ENCODE peak calls at places on chromosomes 4 and X, in seven cellular contexts. One of them, this sample, is unnamed.

GRCh38 chr4:118034061-118034785 is at the start of gene NDST3:
- DNase-seq in mesenchymal stem cell: peak; percentile 85
- DNase-seq in trophoblast cell: peak; percentile 44
- DNase-seq in H9: peak; percentile 74
- DNase-seq in H1: no peak
- DNase-seq in neuronal stem cell: peak; percentile 62
- DNase-seq in IMR-90: peak; percentile 31
- DNase-seq in this sample: peak; percentile 92

GRCh38 chr4:159242427-159242826 is 139.5 kb downstream of the RAPGEF2 start:
- DNase-seq in mesenchymal stem cell: no peak
- DNase-seq in trophoblast cell: no peak
- DNase-seq in H9: no peak
- DNase-seq in H1: no peak
- DNase-seq in neuronal stem cell: no peak
- DNase-seq in IMR-90: no peak
- DNase-seq in this sample: no peak

GRCh38 chr4:99811117-99811516 is 5.5 kb upstream of the DAPP1 start:
- DNase-seq in mesenchymal stem cell: no peak
- DNase-seq in trophoblast cell: peak; percentile 67
- DNase-seq in H9: no peak
- DNase-seq in H1: no peak
- DNase-seq in neuronal stem cell: no peak
- DNase-seq in IMR-90: no peak
- DNase-seq in this sample: no peak

GRCh38 chr4:113837397-113837796 is 75.9 kb upstream of the CAMK2D start:
- DNase-seq in mesenchymal stem cell: peak; percentile 88
- DNase-seq in trophoblast cell: no peak
- DNase-seq in H9: no peak
- DNase-seq in H1: no peak
- DNase-seq in neuronal stem cell: no peak
- DNase-seq in IMR-90: peak; percentile 94
- DNase-seq in this sample: peak; percentile 59

GRCh38 chrX:123064053-123064452 is 120.0 kb upstream of the GRIA3 start:
- DNase-seq in mesenchymal stem cell: no peak
- DNase-seq in trophoblast cell: no peak
- DNase-seq in H9: no peak
- DNase-seq in H1: no peak
- DNase-seq in neuronal stem cell: no peak
- DNase-seq in IMR-90: no peak
- DNase-seq in this sample: no peak

GRCh38 chr4:173489514-173489913 is 40.5 kb downstream of the HAND2 start:
- DNase-seq in mesenchymal stem cell: peak; percentile 54
- DNase-seq in trophoblast cell: no peak
- DNase-seq in H9: no peak
- DNase-seq in H1: no peak
- DNase-seq in neuronal stem cell: no peak
- DNase-seq in IMR-90: peak; percentile 86
- DNase-seq in this sample: no peak

GRCh38 chr4:153096344-153096743 is 107.9 kb upstream of the TRIM2 start:
- DNase-seq in mesenchymal stem cell: no peak
- DNase-seq in trophoblast cell: no peak
- DNase-seq in H9: no peak
- DNase-seq in H1: no peak
- DNase-seq in neuronal stem cell: no peak
- DNase-seq in IMR-90: no peak
- DNase-seq in this sample: no peak

GRCh38 chrX:72312311-72312940 is 6.7 kb upstream of the CITED1 start:
- DNase-seq in mesenchymal stem cell: no peak
- DNase-seq in trophoblast cell: no peak
- DNase-seq in H9: no peak
- DNase-seq in H1: no peak
- DNase-seq in neuronal stem cell: no peak
- DNase-seq in IMR-90: no peak
- DNase-seq in this sample: no peak

GRCh38 chr4:3803946-3804345 is 37.8 kb downstream of the ADRA2C start:
- DNase-seq in mesenchymal stem cell: no peak
- DNase-seq in trophoblast cell: no peak
- DNase-seq in H9: no peak
- DNase-seq in H1: no peak
- DNase-seq in neuronal stem cell: no peak
- DNase-seq in IMR-90: no peak
- DNase-seq in this sample: no peak

GRCh38 chr4:83629945-83630684 is 94.2 kb downstream of the GPAT3 start:
- DNase-seq in mesenchymal stem cell: peak; percentile 69
- DNase-seq in trophoblast cell: no peak
- DNase-seq in H9: no peak
- DNase-seq in H1: no peak
- DNase-seq in neuronal stem cell: no peak
- DNase-seq in IMR-90: peak; percentile 82
- DNase-seq in this sample: no peak

GRCh38 chr4:64520393-64520792 is 111.1 kb upstream of the TECRL start:
- DNase-seq in mesenchymal stem cell: no peak
- DNase-seq in trophoblast cell: no peak
- DNase-seq in H9: no peak
- DNase-seq in H1: no peak
- DNase-seq in neuronal stem cell: no peak
- DNase-seq in IMR-90: no peak
- DNase-seq in this sample: no peak

GRCh38 chr4:85798011-85798770 is 323.2 kb downstream of the ARHGAP24 start:
- DNase-seq in mesenchymal stem cell: no peak
- DNase-seq in trophoblast cell: no peak
- DNase-seq in H9: no peak
- DNase-seq in H1: no peak
- DNase-seq in neuronal stem cell: no peak
- DNase-seq in IMR-90: no peak
- DNase-seq in this sample: no peak

GRCh38 chrX:2767631-2768455 is 16.0 kb downstream of the XG start:
- DNase-seq in mesenchymal stem cell: peak; percentile 79
- DNase-seq in trophoblast cell: peak; percentile 90
- DNase-seq in H9: peak; percentile 36
- DNase-seq in H1: no peak
- DNase-seq in neuronal stem cell: no peak
- DNase-seq in IMR-90: peak; percentile 21
- DNase-seq in this sample: peak; percentile 87

GRCh38 chr4:159205462-159205861 is 102.6 kb downstream of the RAPGEF2 start:
- DNase-seq in mesenchymal stem cell: no peak
- DNase-seq in trophoblast cell: no peak
- DNase-seq in H9: no peak
- DNase-seq in H1: no peak
- DNase-seq in neuronal stem cell: no peak
- DNase-seq in IMR-90: no peak
- DNase-seq in this sample: no peak

GRCh38 chrX:136275553-136275952 is 24.4 kb upstream of the MAP7D3 start:
- DNase-seq in mesenchymal stem cell: no peak
- DNase-seq in trophoblast cell: no peak
- DNase-seq in H9: no peak
- DNase-seq in H1: no peak
- DNase-seq in neuronal stem cell: no peak
- DNase-seq in IMR-90: no peak
- DNase-seq in this sample: no peak

GRCh38 chr4:177450421-177451107 is 8.3 kb upstream of the AGA start:
- DNase-seq in mesenchymal stem cell: peak; percentile 60
- DNase-seq in trophoblast cell: peak; percentile 94
- DNase-seq in H9: no peak
- DNase-seq in H1: no peak
- DNase-seq in neuronal stem cell: no peak
- DNase-seq in IMR-90: peak; percentile 29
- DNase-seq in this sample: no peak

GRCh38 chr4:35608205-35608604 is 636.1 kb downstream of the ARAP2 start:
- DNase-seq in mesenchymal stem cell: no peak
- DNase-seq in trophoblast cell: no peak
- DNase-seq in H9: no peak
- DNase-seq in H1: no peak
- DNase-seq in neuronal stem cell: no peak
- DNase-seq in IMR-90: no peak
- DNase-seq in this sample: no peak

GRCh38 chrX:41377624-41378023 is 43.7 kb downstream of the DDX3X start:
- DNase-seq in mesenchymal stem cell: peak; percentile 45
- DNase-seq in trophoblast cell: no peak
- DNase-seq in H9: no peak
- DNase-seq in H1: no peak
- DNase-seq in neuronal stem cell: no peak
- DNase-seq in IMR-90: no peak
- DNase-seq in this sample: no peak

GRCh38 chr4:149718500-149718899 is 97.1 kb downstream of the IQCM start:
- DNase-seq in mesenchymal stem cell: no peak
- DNase-seq in trophoblast cell: no peak
- DNase-seq in H9: no peak
- DNase-seq in H1: no peak
- DNase-seq in neuronal stem cell: no peak
- DNase-seq in IMR-90: no peak
- DNase-seq in this sample: no peak

GRCh38 chr4:128524311-128524710 is 236.7 kb upstream of the PGRMC2 start:
- DNase-seq in mesenchymal stem cell: peak; percentile 50
- DNase-seq in trophoblast cell: peak; percentile 55
- DNase-seq in H9: no peak
- DNase-seq in H1: no peak
- DNase-seq in neuronal stem cell: no peak
- DNase-seq in IMR-90: peak; percentile 65
- DNase-seq in this sample: no peak

GRCh38 chr4:74424111-74424510 is 20.8 kb upstream of the AREG start:
- DNase-seq in mesenchymal stem cell: no peak
- DNase-seq in trophoblast cell: no peak
- DNase-seq in H9: no peak
- DNase-seq in H1: no peak
- DNase-seq in neuronal stem cell: no peak
- DNase-seq in IMR-90: no peak
- DNase-seq in this sample: no peak

GRCh38 chr4:130073145-130073790 is 977.3 kb downstream of the C4orf33 start:
- DNase-seq in mesenchymal stem cell: no peak
- DNase-seq in trophoblast cell: no peak
- DNase-seq in H9: no peak
- DNase-seq in H1: no peak
- DNase-seq in neuronal stem cell: no peak
- DNase-seq in IMR-90: no peak
- DNase-seq in this sample: no peak

GRCh38 chr4:139734201-139734874 is 68.7 kb downstream of the MGST2 start:
- DNase-seq in mesenchymal stem cell: peak; percentile 94
- DNase-seq in trophoblast cell: peak; percentile 85
- DNase-seq in H9: no peak
- DNase-seq in H1: no peak
- DNase-seq in neuronal stem cell: no peak
- DNase-seq in IMR-90: peak; percentile 65
- DNase-seq in this sample: peak; percentile 33

GRCh38 chr4:84497835-84498202 is 1.3 kb downstream of the NKX6-1 start:
- DNase-seq in mesenchymal stem cell: no peak
- DNase-seq in trophoblast cell: no peak
- DNase-seq in H9: peak; percentile 51
- DNase-seq in H1: no peak
- DNase-seq in neuronal stem cell: no peak
- DNase-seq in IMR-90: no peak
- DNase-seq in this sample: no peak

GRCh38 chr4:174716986-174717770 is 111.9 kb downstream of the GLRA3 start:
- DNase-seq in mesenchymal stem cell: no peak
- DNase-seq in trophoblast cell: no peak
- DNase-seq in H9: no peak
- DNase-seq in H1: no peak
- DNase-seq in neuronal stem cell: no peak
- DNase-seq in IMR-90: no peak
- DNase-seq in this sample: no peak
- H3K79me1 ChIP-seq in mesenchymal stem cell: no peaks in the 10 kb centered on the region
- H3K79me1 ChIP-seq in trophoblast cell: no peaks in the 10 kb centered on the region
- H3K79me1 ChIP-seq in H9: no peaks in the 10 kb centered on the region
- H3K79me1 ChIP-seq in H1: no peaks in the 10 kb centered on the region
- H3K79me1 ChIP-seq in neuronal stem cell: no peaks in the 10 kb centered on the region
- H3K79me1 ChIP-seq in IMR-90: no peaks in the 10 kb centered on the region
- H3K79me1 ChIP-seq in this sample: no peaks in the 10 kb centered on the region

DNA sequence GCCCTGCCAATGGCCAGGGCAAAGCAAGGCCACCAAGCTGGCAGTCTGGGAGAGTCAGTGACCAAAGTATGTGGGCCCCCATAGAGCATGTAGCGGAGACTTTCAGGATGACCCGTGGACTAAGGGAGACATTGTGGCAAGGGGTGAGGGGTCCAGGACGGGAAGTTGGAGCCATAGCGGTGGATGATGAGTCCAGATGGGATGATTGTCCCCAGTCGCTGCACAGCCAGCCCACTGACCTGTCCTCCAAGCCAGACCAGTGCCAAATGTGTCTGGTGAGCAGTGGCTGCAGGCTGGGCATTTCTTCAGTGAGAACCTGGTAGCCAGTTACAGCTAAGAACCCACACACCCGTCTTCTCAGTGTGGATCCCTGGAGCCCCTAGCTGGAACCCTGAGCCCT is 34.3 kb downstream of the ZNF185 start:
- DNase-seq in mesenchymal stem cell: no peak
- DNase-seq in trophoblast cell: no peak
- DNase-seq in H9: no peak
- DNase-seq in H1: no peak
- DNase-seq in neuronal stem cell: no peak
- DNase-seq in IMR-90: no peak
- DNase-seq in this sample: no peak
- H2BK120ac ChIP-seq in mesenchymal stem cell: no peak overlapping the region
- H2BK120ac ChIP-seq in trophoblast cell: no peak overlapping the region
- H2BK120ac ChIP-seq in H9: no peak overlapping the region
- H2BK120ac ChIP-seq in H1: no peak overlapping the region
- H2BK120ac ChIP-seq in neuronal stem cell: no peak overlapping the region
- H2BK120ac ChIP-seq in IMR-90: no peak overlapping the region
- H2BK120ac ChIP-seq in this sample: no peak overlapping the region

DNA sequence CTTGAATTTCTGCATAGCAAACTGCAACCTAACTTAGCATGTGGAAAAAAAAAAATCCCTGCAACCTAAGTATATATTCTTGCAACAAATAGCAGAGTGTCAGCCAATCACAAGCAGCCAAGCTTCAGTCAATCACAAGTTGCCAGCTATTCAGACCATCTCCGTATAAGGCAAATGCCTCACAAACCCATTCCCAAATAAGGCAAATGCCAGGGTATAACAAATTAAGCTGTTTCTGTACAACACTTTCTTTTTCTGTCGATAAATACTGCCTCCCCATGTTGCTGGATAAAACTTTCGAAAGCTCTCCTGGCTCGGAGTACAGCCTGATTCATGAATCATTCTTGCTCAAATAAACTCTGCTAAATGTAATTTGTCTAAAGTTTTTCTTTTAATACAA is 460.8 kb upstream of the SMIM31 start:
- DNase-seq in mesenchymal stem cell: no peak
- DNase-seq in trophoblast cell: no peak
- DNase-seq in H9: no peak
- DNase-seq in H1: no peak
- DNase-seq in neuronal stem cell: no peak
- DNase-seq in IMR-90: no peak
- DNase-seq in this sample: no peak
- H3K79me1 ChIP-seq in mesenchymal stem cell: peaks cover 3% of the 10 kb centered on the region
- H3K79me1 ChIP-seq in trophoblast cell: no peaks in the 10 kb centered on the region
- H3K79me1 ChIP-seq in H9: no peaks in the 10 kb centered on the region
- H3K79me1 ChIP-seq in H1: no peaks in the 10 kb centered on the region
- H3K79me1 ChIP-seq in neuronal stem cell: no peaks in the 10 kb centered on the region
- H3K79me1 ChIP-seq in IMR-90: no peaks in the 10 kb centered on the region
- H3K79me1 ChIP-seq in this sample: no peaks in the 10 kb centered on the region

DNA sequence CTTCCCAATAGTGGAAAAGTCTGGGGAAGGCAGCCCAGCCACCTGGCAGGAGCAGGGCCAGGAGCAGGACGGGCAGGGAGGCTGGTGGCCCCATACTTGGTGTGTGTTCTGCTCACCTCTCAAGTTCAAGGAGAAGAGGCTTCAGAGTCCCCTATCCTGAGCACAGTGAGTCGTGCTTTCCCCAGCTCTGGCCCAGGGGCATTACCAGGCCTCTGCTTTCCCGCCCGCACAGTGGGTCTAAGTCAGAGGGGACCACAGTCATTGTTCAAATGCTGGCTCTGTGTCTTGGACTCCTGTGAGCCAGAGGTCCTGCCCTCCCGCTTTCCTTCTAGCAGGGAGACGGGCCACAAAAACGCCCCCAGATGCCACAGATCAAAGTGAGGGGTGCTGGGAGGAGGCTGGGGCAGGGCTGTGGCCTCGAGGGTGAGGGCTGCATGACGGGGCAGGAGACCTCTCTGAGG is 27.6 kb downstream of the HTRA3 start:
- DNase-seq in mesenchymal stem cell: no peak
- DNase-seq in trophoblast cell: no peak
- DNase-seq in H9: no peak
- DNase-seq in H1: no peak
- DNase-seq in neuronal stem cell: no peak
- DNase-seq in IMR-90: no peak
- DNase-seq in this sample: no peak
- H2BK120ac ChIP-seq in mesenchymal stem cell: no peak overlapping the region
- H2BK120ac ChIP-seq in trophoblast cell: no peak overlapping the region
- H2BK120ac ChIP-seq in H9: no peak overlapping the region
- H2BK120ac ChIP-seq in H1: no peak overlapping the region
- H2BK120ac ChIP-seq in neuronal stem cell: no peak overlapping the region
- H2BK120ac ChIP-seq in IMR-90: no peak overlapping the region
- H2BK120ac ChIP-seq in this sample: no peak overlapping the region

This sample was measured in mesendoderm.